ENCODE peak calls at places on chromosomes 3 and 15, in six cellular contexts. F is K562, K is endothelial cell of umbilical vein, B is HepG2, X is GM23338, M is H1. R is an unnamed sample.

GRCh38 chr3:133943639-133944131 is 48.0 kb upstream of the RAB6B start:
- DNase-seq in F (peak; percentile 67), K (peak; percentile 87), B (no peak), X (no peak), M (no peak), R (no peak)

GRCh38 chr3:147680820-147681488 is 271.8 kb downstream of the ZIC1 start:
- DNase-seq in F (no peak), K (no peak), B (no peak), X (no peak), M (no peak), R (no peak)

GRCh38 chr3:22245817-22246583 is 495.0 kb upstream of the ZNF385D start:
- DNase-seq in F (no peak), K (no peak), B (no peak), X (no peak), M (no peak), R (no peak)

GRCh38 chr15:40103864-40104271 is 4.8 kb downstream of the BMF start:
- DNase-seq in F (no peak), K (no peak), B (no peak), X (no peak), M (no peak), R (no peak)

GRCh38 chr3:54621181-54621580 is 306.7 kb downstream of the LRTM1 start:
- DNase-seq in F (no peak), K (no peak), B (no peak), X (no peak), M (no peak), R (peak; percentile 16)

GRCh38 chr3:194930439-194931204 is 244.9 kb downstream of the FAM43A start:
- DNase-seq in F (no peak), K (peak; percentile 99), B (peak; percentile 31), X (peak; percentile 17), M (peak; percentile 6), R (no peak)

GRCh38 chr3:122563717-122564025 is 429 bp downstream of the PARP9 start:
- DNase-seq in F (no peak), K (no peak), B (no peak), X (no peak), M (no peak), R (no peak)

GRCh38 chr3:22951910-22952309 is 251.2 kb upstream of the UBE2E2 start:
- DNase-seq in F (no peak), K (no peak), B (no peak), X (no peak), M (no peak), R (no peak)

GRCh38 chr3:57007513-57008415 is 52.7 kb upstream of the SPATA12 start:
- DNase-seq in F (peak; percentile 47), K (peak; percentile 77), B (no peak), X (peak; percentile 28), M (no peak), R (no peak)

GRCh38 chr3:89314454-89314853 is 207.0 kb downstream of the EPHA3 start:
- DNase-seq in F (no peak), K (no peak), B (peak; percentile 14), X (peak; percentile 65), M (no peak), R (no peak)

GRCh38 chr3:15899438-15899837 is 101.7 kb upstream of the ANKRD28 start:
- DNase-seq in F (peak; percentile 50), K (peak; percentile 7), B (no peak), X (no peak), M (no peak), R (no peak)

GRCh38 chr3:124520970-124521369 is 209.3 kb upstream of the UMPS start:
- DNase-seq in F (no peak), K (no peak), B (peak; percentile 79), X (no peak), M (no peak), R (no peak)

GRCh38 chr3:111809196-111809595 is 49.9 kb upstream of the PHLDB2 start:
- DNase-seq in F (no peak), K (no peak), B (peak; percentile 24), X (no peak), M (no peak), R (no peak)

GRCh38 chr3:154334973-154335420 is 10.7 kb upstream of the DHX36 start:
- DNase-seq in F (no peak), K (peak; percentile 63), B (peak; percentile 20), X (peak; percentile 69), M (no peak), R (peak; percentile 55)

GRCh38 chr15:81909229-81910087 is 136.4 kb downstream of the MEX3B start:
- DNase-seq in F (no peak), K (no peak), B (no peak), X (peak; percentile 17), M (no peak), R (peak; percentile 61)

GRCh38 chr3:98602078-98602678 is 8.8 kb upstream of the CPOX start:
- DNase-seq in F (peak; percentile 22), K (peak; percentile 76), B (peak; percentile 53), X (peak; percentile 74), M (no peak), R (no peak)

GRCh38 chr3:41118461-41119385 is 80.6 kb upstream of the CTNNB1 start:
- DNase-seq in F (no peak), K (no peak), B (no peak), X (no peak), M (no peak), R (no peak)

GRCh38 chr3:52286777-52287110 is 884 bp upstream of the GLYCTK start:
- DNase-seq in F (no peak), K (no peak), B (peak; percentile 61), X (no peak), M (no peak), R (no peak)

GRCh38 chr3:184491867-184492615 is 69.5 kb upstream of the EPHB3 start:
- DNase-seq in F (no peak), K (no peak), B (no peak), X (peak; percentile 67), M (no peak), R (no peak)
- TF ChIP-seq EZH2 in F (no peak), K (peak; percentile 71), B (no peak), X (peak; percentile 66), M (no peak), R (no peak)

DNA sequence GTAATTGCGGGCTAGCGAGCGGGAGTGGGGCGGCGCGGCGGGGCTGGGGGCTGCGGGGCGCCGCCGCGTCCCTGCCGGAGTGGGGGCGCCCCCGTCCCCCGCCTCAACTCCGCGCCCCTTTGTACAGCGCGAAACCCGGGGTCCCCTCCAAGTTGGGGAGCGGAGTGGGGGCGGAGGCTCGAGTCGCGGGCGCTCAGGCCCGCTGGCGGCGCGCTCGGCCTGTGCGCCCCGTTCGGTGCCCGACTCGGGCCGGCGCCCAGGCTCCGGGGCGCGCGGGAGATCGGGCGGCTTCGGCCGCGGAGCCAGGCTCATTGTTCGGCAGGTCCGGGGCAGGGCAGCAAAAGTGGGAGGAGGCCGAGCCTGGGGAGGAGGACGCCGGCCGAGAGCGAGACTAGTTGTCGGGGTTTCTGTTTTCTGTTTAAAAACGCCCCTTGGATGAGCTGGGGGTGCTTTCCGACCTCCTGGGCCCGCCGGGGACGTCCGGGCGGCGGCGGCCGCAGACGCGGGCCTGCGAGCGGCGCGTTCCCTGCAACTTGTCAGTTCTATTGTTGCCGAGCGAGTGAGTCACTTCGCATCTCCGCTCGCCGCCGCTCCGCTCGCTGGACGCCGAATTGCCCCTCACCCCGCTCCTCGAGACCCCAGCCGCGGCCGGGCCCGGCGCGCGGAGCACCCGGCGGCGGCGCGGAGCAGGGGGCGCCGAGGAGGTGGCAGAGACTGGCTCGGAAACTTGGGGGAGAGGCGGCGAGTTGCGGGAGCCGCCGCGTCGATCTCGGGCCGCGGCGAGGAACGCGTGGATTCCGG is 663 bp downstream of the TCF12 start:
- DNase-seq in F (peak; percentile 56), K (peak; percentile 77), B (peak; percentile 25), X (peak; percentile 77), M (peak; percentile 70), R (no peak)
- TF ChIP-seq POLR2AphosphoS5 in F (no peak), K (peak; percentile 84), B (no peak), X (no peak), M (peak; percentile 50), R (no peak)

GRCh38 chr15:78149805-78150751 is 916 bp downstream of the IDH3A start:
- DNase-seq in F (no peak), K (peak; percentile 36), B (peak; percentile 25), X (peak; percentile 58), M (no peak), R (no peak)
- TF ChIP-seq EZH2 in F (no peak), K (no peak), B (no peak), X (no peak), M (no peak), R (no peak)

DNA sequence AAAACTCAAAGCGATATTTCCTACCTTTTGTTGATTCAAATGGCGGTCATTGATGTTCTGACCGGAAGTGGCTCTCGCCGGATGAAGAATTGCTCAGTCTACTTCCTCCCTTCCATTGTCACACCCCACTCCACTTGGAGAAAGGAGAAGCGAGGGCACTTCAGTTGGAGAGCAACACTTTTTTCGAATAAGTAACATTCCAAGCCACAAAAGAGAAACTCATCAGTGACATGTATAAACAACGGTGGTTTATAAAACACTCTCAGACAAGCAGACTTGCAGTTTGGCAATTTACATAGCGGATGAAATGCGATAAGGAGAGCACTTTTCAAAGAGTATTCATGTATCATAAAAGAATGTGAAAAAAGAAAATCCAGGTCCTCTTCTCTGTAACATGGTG is 919.1 kb downstream of the MCTP2 start:
- DNase-seq in F (no peak), K (no peak), B (no peak), X (no peak), M (no peak), R (no peak)
- TF ChIP-seq POLR2AphosphoS5 in F (no peak), K (no peak), B (no peak), X (no peak), M (no peak), R (no peak)

GRCh38 chr15:52789601-52790165 is 453 bp downstream of the ONECUT1 start:
- DNase-seq in F (no peak), K (no peak), B (no peak), X (peak; percentile 46), M (peak; percentile 67), R (no peak)
- TF ChIP-seq EZH2 in F (no peak), K (peak; percentile 22), B (no peak), X (peak; percentile 91), M (no peak), R (no peak)

DNA sequence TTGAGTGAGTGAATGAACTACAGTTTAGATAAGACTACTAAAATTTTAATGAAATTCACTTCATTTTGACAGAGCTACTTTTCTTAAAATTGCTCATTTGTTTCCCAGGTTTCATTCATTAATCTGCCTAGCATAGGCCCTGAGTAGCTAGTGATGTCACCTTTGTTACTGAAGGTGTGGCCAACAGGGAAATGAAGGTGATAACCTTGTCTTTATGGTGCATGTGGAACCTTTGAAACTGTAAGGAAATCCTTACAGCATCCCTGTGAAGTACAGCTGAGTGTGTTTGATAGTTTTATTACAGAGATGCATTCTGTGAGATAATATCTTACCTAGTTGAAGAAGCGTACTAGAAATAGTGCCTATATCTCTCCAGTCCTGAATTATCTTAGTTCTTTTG is 112.9 kb downstream of the AKAP13 start:
- DNase-seq in F (no peak), K (no peak), B (no peak), X (no peak), M (no peak), R (no peak)
- TF ChIP-seq POLR2AphosphoS5 in F (no peak), K (no peak), B (no peak), X (no peak), M (no peak), R (no peak)

GRCh38 chr3:13844286-13844685 is 35.6 kb downstream of the WNT7A start:
- DNase-seq in F (no peak), K (no peak), B (no peak), X (no peak), M (no peak), R (no peak)
- TF ChIP-seq EZH2 in F (no peak), K (no peak), B (no peak), X (no peak), M (no peak), R (no peak)

R was measured in SK-N-MC.